ENCODE peak calls at places on chromosome 13, in eight cellular contexts. One of them, this sample, is unnamed.

GRCh38 chr13:101621099-101621498 is 168.6 kb downstream of the ITGBL1 start:
- DNase-seq in H1: no peak
- DNase-seq in iris pigment epithelial cell: no peak
- DNase-seq in small intestine: no peak
- DNase-seq in mesendoderm: no peak
- DNase-seq in stimulated activated CD4-positive, alpha-beta T cell treated with anti-CD3 and anti-CD28 coated beads, Interleukin-4, amount 100 ng/mL, for 48 hours: no peak
- DNase-seq in NCI-H2029 treated with DMSO at 0.1 percent for 48 hours: no peak
- DNase-seq in HTR-8/SVneo: no peak
- DNase-seq in this sample: no peak

GRCh38 chr13:75800545-75800944 is 164.4 kb downstream of the LMO7 start:
- DNase-seq in H1: peak; percentile 37
- DNase-seq in iris pigment epithelial cell: no peak
- DNase-seq in small intestine: no peak
- DNase-seq in mesendoderm: peak; percentile 54
- DNase-seq in stimulated activated CD4-positive, alpha-beta T cell treated with anti-CD3 and anti-CD28 coated beads, Interleukin-4, amount 100 ng/mL, for 48 hours: no peak
- DNase-seq in NCI-H2029 treated with DMSO at 0.1 percent for 48 hours: no peak
- DNase-seq in HTR-8/SVneo: no peak
- DNase-seq in this sample: no peak

GRCh38 chr13:73059460-73060250 is 850 bp downstream of the KLF5 start:
- DNase-seq in H1: no peak
- DNase-seq in iris pigment epithelial cell: peak; percentile 55
- DNase-seq in small intestine: peak; percentile 44
- DNase-seq in mesendoderm: peak; percentile 81
- DNase-seq in stimulated activated CD4-positive, alpha-beta T cell treated with anti-CD3 and anti-CD28 coated beads, Interleukin-4, amount 100 ng/mL, for 48 hours: no peak
- DNase-seq in NCI-H2029 treated with DMSO at 0.1 percent for 48 hours: no peak
- DNase-seq in HTR-8/SVneo: peak; percentile 22
- DNase-seq in this sample: peak; percentile 83

GRCh38 chr13:112161441-112162301 is 94.7 kb downstream of the SOX1 start:
- DNase-seq in H1: peak; percentile 71
- DNase-seq in iris pigment epithelial cell: no peak
- DNase-seq in small intestine: no peak
- DNase-seq in mesendoderm: peak; percentile 67
- DNase-seq in stimulated activated CD4-positive, alpha-beta T cell treated with anti-CD3 and anti-CD28 coated beads, Interleukin-4, amount 100 ng/mL, for 48 hours: no peak
- DNase-seq in NCI-H2029 treated with DMSO at 0.1 percent for 48 hours: no peak
- DNase-seq in HTR-8/SVneo: no peak
- DNase-seq in this sample: no peak

GRCh38 chr13:86020350-86021002 is 221.3 kb upstream of the SLITRK6 start:
- DNase-seq in H1: no peak
- DNase-seq in iris pigment epithelial cell: peak; percentile 62
- DNase-seq in small intestine: no peak
- DNase-seq in mesendoderm: no peak
- DNase-seq in stimulated activated CD4-positive, alpha-beta T cell treated with anti-CD3 and anti-CD28 coated beads, Interleukin-4, amount 100 ng/mL, for 48 hours: no peak
- DNase-seq in NCI-H2029 treated with DMSO at 0.1 percent for 48 hours: no peak
- DNase-seq in HTR-8/SVneo: peak; percentile 2
- DNase-seq in this sample: peak; percentile 53

GRCh38 chr13:99303863-99304521 is 3.2 kb downstream of the GPR183 start:
- DNase-seq in H1: no peak
- DNase-seq in iris pigment epithelial cell: no peak
- DNase-seq in small intestine: no peak
- DNase-seq in mesendoderm: no peak
- DNase-seq in stimulated activated CD4-positive, alpha-beta T cell treated with anti-CD3 and anti-CD28 coated beads, Interleukin-4, amount 100 ng/mL, for 48 hours: no peak
- DNase-seq in NCI-H2029 treated with DMSO at 0.1 percent for 48 hours: no peak
- DNase-seq in HTR-8/SVneo: no peak
- DNase-seq in this sample: no peak

GRCh38 chr13:91540157-91540736 is 141.8 kb downstream of the GPC5 start:
- DNase-seq in H1: no peak
- DNase-seq in iris pigment epithelial cell: no peak
- DNase-seq in small intestine: no peak
- DNase-seq in mesendoderm: no peak
- DNase-seq in stimulated activated CD4-positive, alpha-beta T cell treated with anti-CD3 and anti-CD28 coated beads, Interleukin-4, amount 100 ng/mL, for 48 hours: no peak
- DNase-seq in NCI-H2029 treated with DMSO at 0.1 percent for 48 hours: no peak
- DNase-seq in HTR-8/SVneo: no peak
- DNase-seq in this sample: no peak

GRCh38 chr13:114258589-114258988 is 22.8 kb upstream of the UPF3A start:
- DNase-seq in H1: no peak
- DNase-seq in iris pigment epithelial cell: no peak
- DNase-seq in small intestine: no peak
- DNase-seq in mesendoderm: no peak
- DNase-seq in stimulated activated CD4-positive, alpha-beta T cell treated with anti-CD3 and anti-CD28 coated beads, Interleukin-4, amount 100 ng/mL, for 48 hours: no peak
- DNase-seq in NCI-H2029 treated with DMSO at 0.1 percent for 48 hours: no peak
- DNase-seq in HTR-8/SVneo: no peak
- DNase-seq in this sample: no peak

GRCh38 chr13:48194392-48194754 is 38.6 kb upstream of the ITM2B start:
- DNase-seq in H1: no peak
- DNase-seq in iris pigment epithelial cell: peak; percentile 9
- DNase-seq in small intestine: no peak
- DNase-seq in mesendoderm: no peak
- DNase-seq in stimulated activated CD4-positive, alpha-beta T cell treated with anti-CD3 and anti-CD28 coated beads, Interleukin-4, amount 100 ng/mL, for 48 hours: no peak
- DNase-seq in NCI-H2029 treated with DMSO at 0.1 percent for 48 hours: no peak
- DNase-seq in HTR-8/SVneo: no peak
- DNase-seq in this sample: peak; percentile 4

GRCh38 chr13:77207943-77208342 is 119.0 kb downstream of the MYCBP2 start:
- DNase-seq in H1: no peak
- DNase-seq in iris pigment epithelial cell: peak; percentile 71
- DNase-seq in small intestine: no peak
- DNase-seq in mesendoderm: no peak
- DNase-seq in stimulated activated CD4-positive, alpha-beta T cell treated with anti-CD3 and anti-CD28 coated beads, Interleukin-4, amount 100 ng/mL, for 48 hours: no peak
- DNase-seq in NCI-H2029 treated with DMSO at 0.1 percent for 48 hours: no peak
- DNase-seq in HTR-8/SVneo: no peak
- DNase-seq in this sample: peak; percentile 74

GRCh38 chr13:49641810-49642291 is 13.5 kb downstream of the ARL11 start:
- DNase-seq in H1: no peak
- DNase-seq in iris pigment epithelial cell: peak; percentile 94
- DNase-seq in small intestine: no peak
- DNase-seq in mesendoderm: peak; percentile 39
- DNase-seq in stimulated activated CD4-positive, alpha-beta T cell treated with anti-CD3 and anti-CD28 coated beads, Interleukin-4, amount 100 ng/mL, for 48 hours: no peak
- DNase-seq in NCI-H2029 treated with DMSO at 0.1 percent for 48 hours: no peak
- DNase-seq in HTR-8/SVneo: peak; percentile 28
- DNase-seq in this sample: peak; percentile 38

GRCh38 chr13:44045179-44045562 is 165.5 kb downstream of the LACC1 start:
- DNase-seq in H1: no peak
- DNase-seq in iris pigment epithelial cell: no peak
- DNase-seq in small intestine: no peak
- DNase-seq in mesendoderm: no peak
- DNase-seq in stimulated activated CD4-positive, alpha-beta T cell treated with anti-CD3 and anti-CD28 coated beads, Interleukin-4, amount 100 ng/mL, for 48 hours: no peak
- DNase-seq in NCI-H2029 treated with DMSO at 0.1 percent for 48 hours: no peak
- DNase-seq in HTR-8/SVneo: no peak
- DNase-seq in this sample: peak; percentile 26

GRCh38 chr13:23629566-23630272 is 59.5 kb downstream of the TNFRSF19 start:
- DNase-seq in H1: no peak
- DNase-seq in iris pigment epithelial cell: no peak
- DNase-seq in small intestine: no peak
- DNase-seq in mesendoderm: no peak
- DNase-seq in stimulated activated CD4-positive, alpha-beta T cell treated with anti-CD3 and anti-CD28 coated beads, Interleukin-4, amount 100 ng/mL, for 48 hours: no peak
- DNase-seq in NCI-H2029 treated with DMSO at 0.1 percent for 48 hours: peak; percentile 20
- DNase-seq in HTR-8/SVneo: no peak
- DNase-seq in this sample: no peak

GRCh38 chr13:78121459-78122348 is 203.1 kb upstream of the EDNRB start:
- DNase-seq in H1: peak; percentile 50
- DNase-seq in iris pigment epithelial cell: peak; percentile 64
- DNase-seq in small intestine: peak; percentile 37
- DNase-seq in mesendoderm: peak; percentile 81
- DNase-seq in stimulated activated CD4-positive, alpha-beta T cell treated with anti-CD3 and anti-CD28 coated beads, Interleukin-4, amount 100 ng/mL, for 48 hours: no peak
- DNase-seq in NCI-H2029 treated with DMSO at 0.1 percent for 48 hours: peak; percentile 15
- DNase-seq in HTR-8/SVneo: peak; percentile 5
- DNase-seq in this sample: peak; percentile 77

GRCh38 chr13:41746259-41746658 is 214.7 kb downstream of the VWA8 start:
- DNase-seq in H1: no peak
- DNase-seq in iris pigment epithelial cell: peak; percentile 75
- DNase-seq in small intestine: no peak
- DNase-seq in mesendoderm: no peak
- DNase-seq in stimulated activated CD4-positive, alpha-beta T cell treated with anti-CD3 and anti-CD28 coated beads, Interleukin-4, amount 100 ng/mL, for 48 hours: no peak
- DNase-seq in NCI-H2029 treated with DMSO at 0.1 percent for 48 hours: no peak
- DNase-seq in HTR-8/SVneo: peak; percentile 23
- DNase-seq in this sample: peak; percentile 76

GRCh38 chr13:64397699-64398098 is 2832.4 kb downstream of the PCDH9 start:
- DNase-seq in H1: no peak
- DNase-seq in iris pigment epithelial cell: peak; percentile 17
- DNase-seq in small intestine: no peak
- DNase-seq in mesendoderm: no peak
- DNase-seq in stimulated activated CD4-positive, alpha-beta T cell treated with anti-CD3 and anti-CD28 coated beads, Interleukin-4, amount 100 ng/mL, for 48 hours: no peak
- DNase-seq in NCI-H2029 treated with DMSO at 0.1 percent for 48 hours: no peak
- DNase-seq in HTR-8/SVneo: peak; percentile 1
- DNase-seq in this sample: no peak

GRCh38 chr13:20195846-20196245 is 3.1 kb upstream of the GJB2 start:
- DNase-seq in H1: no peak
- DNase-seq in iris pigment epithelial cell: no peak
- DNase-seq in small intestine: no peak
- DNase-seq in mesendoderm: no peak
- DNase-seq in stimulated activated CD4-positive, alpha-beta T cell treated with anti-CD3 and anti-CD28 coated beads, Interleukin-4, amount 100 ng/mL, for 48 hours: no peak
- DNase-seq in NCI-H2029 treated with DMSO at 0.1 percent for 48 hours: no peak
- DNase-seq in HTR-8/SVneo: no peak
- DNase-seq in this sample: no peak

GRCh38 chr13:73056054-73056962 is 2.5 kb upstream of the KLF5 start:
- DNase-seq in H1: no peak
- DNase-seq in iris pigment epithelial cell: peak; percentile 90
- DNase-seq in small intestine: peak; percentile 69
- DNase-seq in mesendoderm: no peak
- DNase-seq in stimulated activated CD4-positive, alpha-beta T cell treated with anti-CD3 and anti-CD28 coated beads, Interleukin-4, amount 100 ng/mL, for 48 hours: no peak
- DNase-seq in NCI-H2029 treated with DMSO at 0.1 percent for 48 hours: no peak
- DNase-seq in HTR-8/SVneo: peak; percentile 54
- DNase-seq in this sample: peak; percentile 92

GRCh38 chr13:73335226-73335625 is 276.4 kb downstream of the KLF5 start:
- DNase-seq in H1: no peak
- DNase-seq in iris pigment epithelial cell: peak; percentile 92
- DNase-seq in small intestine: peak; percentile 86
- DNase-seq in mesendoderm: no peak
- DNase-seq in stimulated activated CD4-positive, alpha-beta T cell treated with anti-CD3 and anti-CD28 coated beads, Interleukin-4, amount 100 ng/mL, for 48 hours: no peak
- DNase-seq in NCI-H2029 treated with DMSO at 0.1 percent for 48 hours: no peak
- DNase-seq in HTR-8/SVneo: no peak
- DNase-seq in this sample: peak; percentile 29

GRCh38 chr13:113656015-113656588 is 1.9 kb downstream of the ATP4B start:
- DNase-seq in H1: no peak
- DNase-seq in iris pigment epithelial cell: no peak
- DNase-seq in small intestine: no peak
- DNase-seq in mesendoderm: no peak
- DNase-seq in stimulated activated CD4-positive, alpha-beta T cell treated with anti-CD3 and anti-CD28 coated beads, Interleukin-4, amount 100 ng/mL, for 48 hours: no peak
- DNase-seq in NCI-H2029 treated with DMSO at 0.1 percent for 48 hours: no peak
- DNase-seq in HTR-8/SVneo: no peak
- DNase-seq in this sample: no peak

GRCh38 chr13:70375718-70376117 is 267.5 kb upstream of the KLHL1 start:
- DNase-seq in H1: no peak
- DNase-seq in iris pigment epithelial cell: no peak
- DNase-seq in small intestine: peak; percentile 85
- DNase-seq in mesendoderm: no peak
- DNase-seq in stimulated activated CD4-positive, alpha-beta T cell treated with anti-CD3 and anti-CD28 coated beads, Interleukin-4, amount 100 ng/mL, for 48 hours: no peak
- DNase-seq in NCI-H2029 treated with DMSO at 0.1 percent for 48 hours: no peak
- DNase-seq in HTR-8/SVneo: no peak
- DNase-seq in this sample: no peak

This sample was measured in astrocyte of the hippocampus.